ENCODE peak calls at places on chromosomes 4 and X, in four cellular contexts. One of them, this sample, is unnamed.

GRCh38 chrX:40097492-40098263 is at the start of gene BCOR:
- DNase-seq in astrocyte of the cerebellum: no peak
- DNase-seq in astrocyte of the spinal cord: no peak
- DNase-seq in WERI-Rb-1: peak
- DNase-seq in this sample: peak

GRCh38 chr4:180805101-180805500 is 1438.1 kb upstream of the TENM3 start:
- DNase-seq in astrocyte of the cerebellum: no peak
- DNase-seq in astrocyte of the spinal cord: no peak
- DNase-seq in WERI-Rb-1: no peak
- DNase-seq in this sample: no peak

GRCh38 chrX:41043950-41044349 is 41.3 kb upstream of the USP9X start:
- DNase-seq in astrocyte of the cerebellum: no peak
- DNase-seq in astrocyte of the spinal cord: peak
- DNase-seq in WERI-Rb-1: no peak
- DNase-seq in this sample: peak

GRCh38 chrX:536616-537015 is 94.0 kb upstream of the SHOX start:
- DNase-seq in astrocyte of the cerebellum: no peak
- DNase-seq in astrocyte of the spinal cord: no peak
- DNase-seq in WERI-Rb-1: no peak
- DNase-seq in this sample: no peak

GRCh38 chr4:154024097-154024496 is 235.2 kb upstream of the SFRP2 start:
- DNase-seq in astrocyte of the cerebellum: no peak
- DNase-seq in astrocyte of the spinal cord: no peak
- DNase-seq in WERI-Rb-1: peak
- DNase-seq in this sample: peak

GRCh38 chr4:89707467-89707866 is 129.5 kb downstream of the SNCA start:
- DNase-seq in astrocyte of the cerebellum: no peak
- DNase-seq in astrocyte of the spinal cord: no peak
- DNase-seq in WERI-Rb-1: no peak
- DNase-seq in this sample: no peak

GRCh38 chr4:91620952-91621351 is 682.8 kb upstream of the GRID2 start:
- DNase-seq in astrocyte of the cerebellum: no peak
- DNase-seq in astrocyte of the spinal cord: no peak
- DNase-seq in WERI-Rb-1: no peak
- DNase-seq in this sample: no peak

GRCh38 chr4:84814100-84814750 is 152.3 kb downstream of the WDFY3 start:
- DNase-seq in astrocyte of the cerebellum: peak
- DNase-seq in astrocyte of the spinal cord: peak
- DNase-seq in WERI-Rb-1: no peak
- DNase-seq in this sample: peak

GRCh38 chrX:46381630-46382029 is 163.6 kb downstream of the ZNF674 start:
- DNase-seq in astrocyte of the cerebellum: no peak
- DNase-seq in astrocyte of the spinal cord: no peak
- DNase-seq in WERI-Rb-1: peak
- DNase-seq in this sample: peak

GRCh38 chr4:176320976-176321361 is 1.2 kb downstream of the SPCS3 start:
- DNase-seq in astrocyte of the cerebellum: no peak
- DNase-seq in astrocyte of the spinal cord: peak
- DNase-seq in WERI-Rb-1: no peak
- DNase-seq in this sample: no peak

GRCh38 chrX:123846598-123847038 is 13.2 kb upstream of the XIAP start:
- DNase-seq in astrocyte of the cerebellum: no peak
- DNase-seq in astrocyte of the spinal cord: peak
- DNase-seq in WERI-Rb-1: no peak
- DNase-seq in this sample: peak

GRCh38 chrX:40127052-40127451 is 29.3 kb upstream of the BCOR start:
- DNase-seq in astrocyte of the cerebellum: no peak
- DNase-seq in astrocyte of the spinal cord: no peak
- DNase-seq in WERI-Rb-1: no peak
- DNase-seq in this sample: no peak

GRCh38 chrX:148601034-148601433 is 100.6 kb downstream of the AFF2 start:
- DNase-seq in astrocyte of the cerebellum: peak
- DNase-seq in astrocyte of the spinal cord: peak
- DNase-seq in WERI-Rb-1: no peak
- DNase-seq in this sample: peak

GRCh38 chr4:75702919-75703411 is 21.4 kb upstream of the USO1 start:
- DNase-seq in astrocyte of the cerebellum: no peak
- DNase-seq in astrocyte of the spinal cord: no peak
- DNase-seq in WERI-Rb-1: no peak
- DNase-seq in this sample: no peak

GRCh38 chr4:149645790-149646189 is 169.9 kb downstream of the IQCM start:
- DNase-seq in astrocyte of the cerebellum: no peak
- DNase-seq in astrocyte of the spinal cord: no peak
- DNase-seq in WERI-Rb-1: peak
- DNase-seq in this sample: peak

GRCh38 chrX:131289527-131289926 is 421 bp upstream of the IGSF1 start:
- DNase-seq in astrocyte of the cerebellum: no peak
- DNase-seq in astrocyte of the spinal cord: no peak
- DNase-seq in WERI-Rb-1: no peak
- DNase-seq in this sample: no peak

GRCh38 chrX:148133099-148133725 is 152.1 kb downstream of the FMR1NB start:
- DNase-seq in astrocyte of the cerebellum: no peak
- DNase-seq in astrocyte of the spinal cord: peak
- DNase-seq in WERI-Rb-1: no peak
- DNase-seq in this sample: no peak

GRCh38 chr4:174120446-174121142 is 162.9 kb downstream of the FBXO8 start:
- DNase-seq in astrocyte of the cerebellum: peak
- DNase-seq in astrocyte of the spinal cord: peak
- DNase-seq in WERI-Rb-1: peak
- DNase-seq in this sample: peak

GRCh38 chrX:103276581-103277002 is at the start of gene TCEAL5:
- DNase-seq in astrocyte of the cerebellum: no peak
- DNase-seq in astrocyte of the spinal cord: no peak
- DNase-seq in WERI-Rb-1: no peak
- DNase-seq in this sample: no peak

GRCh38 chr4:164012396-164013027 is 518.0 kb downstream of the TMA16 start:
- DNase-seq in astrocyte of the cerebellum: peak
- DNase-seq in astrocyte of the spinal cord: peak
- DNase-seq in WERI-Rb-1: peak
- DNase-seq in this sample: peak

GRCh38 chrX:129013574-129013973 is 509.7 kb downstream of the SMARCA1 start:
- DNase-seq in astrocyte of the cerebellum: no peak
- DNase-seq in astrocyte of the spinal cord: no peak
- DNase-seq in WERI-Rb-1: peak
- DNase-seq in this sample: no peak

GRCh38 chr4:102759835-102760644 is 728 bp downstream of the MANBA start:
- DNase-seq in astrocyte of the cerebellum: peak
- DNase-seq in astrocyte of the spinal cord: peak
- DNase-seq in WERI-Rb-1: no peak
- DNase-seq in this sample: peak

GRCh38 chrX:74923942-74924448 is 1.3 kb downstream of the NEXMIF start:
- DNase-seq in astrocyte of the cerebellum: no peak
- DNase-seq in astrocyte of the spinal cord: no peak
- DNase-seq in WERI-Rb-1: no peak
- DNase-seq in this sample: no peak

GRCh38 chrX:74922922-74923321 is 2.3 kb downstream of the NEXMIF start:
- DNase-seq in astrocyte of the cerebellum: no peak
- DNase-seq in astrocyte of the spinal cord: no peak
- DNase-seq in WERI-Rb-1: no peak
- DNase-seq in this sample: no peak

GRCh38 chrX:74931214-74931613 is 6.0 kb upstream of the NEXMIF start:
- DNase-seq in astrocyte of the cerebellum: no peak
- DNase-seq in astrocyte of the spinal cord: no peak
- DNase-seq in WERI-Rb-1: no peak
- DNase-seq in this sample: no peak

GRCh38 chrX:74924449-74925209 is 623 bp downstream of the NEXMIF start:
- DNase-seq in astrocyte of the cerebellum: no peak
- DNase-seq in astrocyte of the spinal cord: peak
- DNase-seq in WERI-Rb-1: peak
- DNase-seq in this sample: peak

GRCh38 chrX:74925210-74926088 is at the start of gene NEXMIF:
- DNase-seq in astrocyte of the cerebellum: no peak
- DNase-seq in astrocyte of the spinal cord: no peak
- DNase-seq in WERI-Rb-1: peak
- DNase-seq in this sample: peak
- H3K4me3 ChIP-seq in astrocyte of the cerebellum: peak
- H3K4me3 ChIP-seq in astrocyte of the spinal cord: peak
- H3K4me3 ChIP-seq in WERI-Rb-1: no peak
- H3K4me3 ChIP-seq in this sample: peak

GRCh38 chr4:177441061-177441802 is 1.0 kb downstream of the AGA start:
- DNase-seq in astrocyte of the cerebellum: peak
- DNase-seq in astrocyte of the spinal cord: peak
- DNase-seq in WERI-Rb-1: no peak
- DNase-seq in this sample: peak

GRCh38 chr4:177446571-177446970 is 4.3 kb upstream of the AGA start:
- DNase-seq in astrocyte of the cerebellum: no peak
- DNase-seq in astrocyte of the spinal cord: no peak
- DNase-seq in WERI-Rb-1: no peak
- DNase-seq in this sample: no peak

GRCh38 chr4:177442623-177443155 is 452 bp upstream of the AGA start:
- DNase-seq in astrocyte of the cerebellum: no peak
- DNase-seq in astrocyte of the spinal cord: no peak
- DNase-seq in WERI-Rb-1: no peak
- DNase-seq in this sample: peak

GRCh38 chr4:177444911-177445736 is 2.9 kb upstream of the AGA start:
- DNase-seq in astrocyte of the cerebellum: no peak
- DNase-seq in astrocyte of the spinal cord: no peak
- DNase-seq in WERI-Rb-1: no peak
- DNase-seq in this sample: no peak

DNA sequence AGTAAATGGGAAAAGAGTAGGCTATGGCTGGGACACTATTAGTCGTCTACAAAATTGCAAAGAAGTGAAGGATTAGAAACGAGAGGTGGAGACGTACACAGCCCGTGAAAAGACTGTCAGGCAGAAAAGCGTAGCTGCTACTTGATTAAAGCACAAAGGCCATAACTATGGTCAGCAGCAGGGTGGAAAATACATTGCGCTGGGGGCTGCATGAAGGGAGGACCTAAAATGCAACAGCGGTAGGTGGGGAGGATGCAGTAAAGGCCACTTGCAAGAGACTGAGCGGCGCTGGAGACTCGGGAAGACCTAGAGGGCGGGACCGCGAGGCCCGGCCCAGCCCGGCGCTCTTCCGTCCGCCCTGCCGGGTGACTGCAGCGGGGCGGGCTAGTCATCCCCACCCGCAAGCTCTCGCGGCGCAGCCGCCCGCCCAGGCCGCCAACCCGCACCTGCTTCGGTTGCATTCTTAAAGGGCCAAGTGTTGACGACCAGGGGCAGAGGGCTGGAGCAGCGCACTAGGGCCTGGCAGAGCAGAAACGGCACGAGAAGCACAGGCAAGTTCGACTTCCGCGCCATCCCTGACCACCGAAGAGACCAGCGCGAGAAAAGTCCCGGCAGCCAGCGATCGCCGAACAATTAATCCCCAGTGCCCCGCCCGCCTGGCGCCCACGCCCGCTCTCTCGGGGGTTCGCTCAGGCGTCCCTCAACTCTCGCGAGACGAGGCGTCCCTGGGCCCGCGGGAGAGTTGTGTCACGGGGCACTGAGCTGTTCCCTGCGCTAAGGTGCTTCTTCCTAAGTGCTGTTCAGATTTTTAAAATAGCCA is at the start of gene AGA:
- DNase-seq in astrocyte of the cerebellum: peak
- DNase-seq in astrocyte of the spinal cord: peak
- DNase-seq in WERI-Rb-1: peak
- DNase-seq in this sample: peak
- TF ChIP-seq CTCF in astrocyte of the cerebellum: no peak
- TF ChIP-seq CTCF in astrocyte of the spinal cord: no peak
- TF ChIP-seq CTCF in WERI-Rb-1: peak
- TF ChIP-seq CTCF in this sample: no peak

DNA sequence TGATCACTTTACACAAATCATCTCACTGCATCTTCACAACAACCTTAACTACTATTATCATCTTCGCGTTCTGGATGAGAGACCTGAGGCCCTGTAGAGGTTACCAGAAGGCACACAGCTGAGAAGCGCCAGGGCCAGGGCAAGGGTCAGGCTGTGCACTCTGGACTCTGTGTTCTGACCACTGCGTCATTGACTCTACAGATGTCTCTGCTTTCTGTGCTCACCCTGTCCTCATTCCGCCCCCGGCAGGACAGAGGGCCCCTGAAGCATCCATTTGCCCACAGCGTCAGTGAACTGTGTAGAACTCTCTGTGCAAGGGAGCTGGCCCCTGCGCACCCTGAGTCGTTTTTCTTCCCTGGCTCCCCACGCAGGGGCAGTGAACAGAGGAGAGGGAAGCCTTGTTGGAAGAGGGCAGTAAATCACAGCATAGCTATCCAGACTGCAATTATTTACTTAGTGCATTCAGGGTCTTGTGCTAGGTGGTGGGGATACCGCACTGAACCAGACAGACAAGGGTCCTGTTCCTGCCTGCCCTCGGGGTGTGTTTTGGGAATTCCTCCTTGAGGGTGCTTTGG is 6.1 kb upstream of the WAS start:
- DNase-seq in astrocyte of the cerebellum: no peak
- DNase-seq in astrocyte of the spinal cord: no peak
- DNase-seq in WERI-Rb-1: no peak
- DNase-seq in this sample: no peak
- H3K4me3 ChIP-seq in astrocyte of the cerebellum: peak
- H3K4me3 ChIP-seq in astrocyte of the spinal cord: peak
- H3K4me3 ChIP-seq in WERI-Rb-1: no peak
- H3K4me3 ChIP-seq in this sample: no peak

GRCh38 chr4:82217986-82218715 is 155.6 kb downstream of the HNRNPD start:
- DNase-seq in astrocyte of the cerebellum: no peak
- DNase-seq in astrocyte of the spinal cord: no peak
- DNase-seq in WERI-Rb-1: peak
- DNase-seq in this sample: peak
- TF ChIP-seq CTCF in astrocyte of the cerebellum: peak
- TF ChIP-seq CTCF in astrocyte of the spinal cord: peak
- TF ChIP-seq CTCF in WERI-Rb-1: peak
- TF ChIP-seq CTCF in this sample: peak

GRCh38 chr4:1718095-1718850 is 2.9 kb downstream of the TMEM129 start:
- DNase-seq in astrocyte of the cerebellum: no peak
- DNase-seq in astrocyte of the spinal cord: no peak
- DNase-seq in WERI-Rb-1: no peak
- DNase-seq in this sample: no peak
- H3K4me3 ChIP-seq in astrocyte of the cerebellum: no peak
- H3K4me3 ChIP-seq in astrocyte of the spinal cord: no peak
- H3K4me3 ChIP-seq in WERI-Rb-1: no peak
- H3K4me3 ChIP-seq in this sample: no peak

DNA sequence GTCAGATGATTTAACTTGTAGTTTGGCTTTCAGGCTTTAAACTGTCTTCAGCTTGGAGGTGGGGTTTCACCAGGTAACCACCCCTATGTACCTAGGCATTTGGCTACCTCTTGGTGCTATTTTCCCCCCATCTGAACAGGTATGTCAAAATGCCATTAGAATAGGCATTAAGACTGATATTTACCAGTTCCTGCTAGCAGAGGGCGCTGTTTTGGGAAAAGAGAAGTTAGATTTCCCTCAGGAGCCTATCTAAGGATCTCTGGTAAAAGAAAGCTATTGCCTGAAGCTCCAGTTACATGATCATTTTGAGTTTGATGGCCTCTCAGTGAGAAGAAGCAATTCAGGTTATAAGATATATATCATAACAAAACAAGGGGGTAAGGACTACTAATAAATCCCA is 879.1 kb downstream of the SH3BGRL start:
- DNase-seq in astrocyte of the cerebellum: no peak
- DNase-seq in astrocyte of the spinal cord: no peak
- DNase-seq in WERI-Rb-1: no peak
- DNase-seq in this sample: no peak
- TF ChIP-seq CTCF in astrocyte of the cerebellum: no peak
- TF ChIP-seq CTCF in astrocyte of the spinal cord: no peak
- TF ChIP-seq CTCF in WERI-Rb-1: peak
- TF ChIP-seq CTCF in this sample: no peak

GRCh38 chrX:136878423-136878822 is 2.1 kb downstream of the RBMX start:
- DNase-seq in astrocyte of the cerebellum: no peak
- DNase-seq in astrocyte of the spinal cord: no peak
- DNase-seq in WERI-Rb-1: no peak
- DNase-seq in this sample: no peak
- H3K4me3 ChIP-seq in astrocyte of the cerebellum: peak
- H3K4me3 ChIP-seq in astrocyte of the spinal cord: peak
- H3K4me3 ChIP-seq in WERI-Rb-1: peak
- H3K4me3 ChIP-seq in this sample: peak